ENCODE peak calls at places on chromosomes 13 and 19, in eight cellular contexts. One of them, this sample, is unnamed.

GRCh38 chr19:1237027-1237659 is 662 bp downstream of the CBARP start:
- DNase-seq in effector memory CD8-positive, alpha-beta T cell: no peak
- DNase-seq in transverse colon: no peak
- DNase-seq in Caki2: no peak
- DNase-seq in stimulated activated CD4-positive, alpha-beta T cell treated with anti-CD3 and anti-CD28 coated beads, Interleukin-12 subunit alpha, Interleukin-12 subunit beta, amount 100 ng/mL, for 4 hours: no peak
- DNase-seq in activated CD8-positive, alpha-beta memory T cell treated with anti-CD3 and anti-CD28 coated beads for 48 hours: no peak
- DNase-seq in left colon: no peak
- DNase-seq in hypothalamus: peak; percentile 29
- DNase-seq in this sample: no peak

GRCh38 chr19:31300406-31300805 is 48.8 kb downstream of the TSHZ3 start:
- DNase-seq in transverse colon: no peak
- DNase-seq in Caki2: no peak
- DNase-seq in hypothalamus: no peak
- DNase-seq in activated CD8-positive, alpha-beta memory T cell treated with anti-CD3 and anti-CD28 coated beads for 48 hours: no peak
- DNase-seq in left colon: no peak
- DNase-seq in stimulated activated CD4-positive, alpha-beta T cell treated with anti-CD3 and anti-CD28 coated beads, Interleukin-12 subunit alpha, Interleukin-12 subunit beta, amount 100 ng/mL, for 4 hours: no peak
- DNase-seq in effector memory CD8-positive, alpha-beta T cell: no peak
- DNase-seq in this sample: no peak

GRCh38 chr19:56114051-56114694 is 6.9 kb downstream of the ZNF787 start:
- DNase-seq in Caki2: no peak
- DNase-seq in stimulated activated CD4-positive, alpha-beta T cell treated with anti-CD3 and anti-CD28 coated beads, Interleukin-12 subunit alpha, Interleukin-12 subunit beta, amount 100 ng/mL, for 4 hours: no peak
- DNase-seq in hypothalamus: no peak
- DNase-seq in activated CD8-positive, alpha-beta memory T cell treated with anti-CD3 and anti-CD28 coated beads for 48 hours: no peak
- DNase-seq in transverse colon: no peak
- DNase-seq in effector memory CD8-positive, alpha-beta T cell: no peak
- DNase-seq in left colon: no peak
- DNase-seq in this sample: no peak

GRCh38 chr13:22915442-22916082 is 265.2 kb upstream of the SGCG start:
- DNase-seq in effector memory CD8-positive, alpha-beta T cell: no peak
- DNase-seq in stimulated activated CD4-positive, alpha-beta T cell treated with anti-CD3 and anti-CD28 coated beads, Interleukin-12 subunit alpha, Interleukin-12 subunit beta, amount 100 ng/mL, for 4 hours: no peak
- DNase-seq in activated CD8-positive, alpha-beta memory T cell treated with anti-CD3 and anti-CD28 coated beads for 48 hours: no peak
- DNase-seq in Caki2: peak; percentile 77
- DNase-seq in transverse colon: peak; percentile 68
- DNase-seq in hypothalamus: no peak
- DNase-seq in left colon: peak; percentile 70
- DNase-seq in this sample: peak; percentile 94

GRCh38 chr19:47435883-47436417 is 16.6 kb upstream of the MEIS3 start:
- DNase-seq in transverse colon: no peak
- DNase-seq in stimulated activated CD4-positive, alpha-beta T cell treated with anti-CD3 and anti-CD28 coated beads, Interleukin-12 subunit alpha, Interleukin-12 subunit beta, amount 100 ng/mL, for 4 hours: no peak
- DNase-seq in Caki2: no peak
- DNase-seq in activated CD8-positive, alpha-beta memory T cell treated with anti-CD3 and anti-CD28 coated beads for 48 hours: no peak
- DNase-seq in left colon: no peak
- DNase-seq in hypothalamus: no peak
- DNase-seq in effector memory CD8-positive, alpha-beta T cell: no peak
- DNase-seq in this sample: no peak

GRCh38 chr13:41563501-41564001 is 106.2 kb downstream of the RGCC start:
- DNase-seq in hypothalamus: no peak
- DNase-seq in transverse colon: no peak
- DNase-seq in left colon: no peak
- DNase-seq in Caki2: no peak
- DNase-seq in activated CD8-positive, alpha-beta memory T cell treated with anti-CD3 and anti-CD28 coated beads for 48 hours: no peak
- DNase-seq in stimulated activated CD4-positive, alpha-beta T cell treated with anti-CD3 and anti-CD28 coated beads, Interleukin-12 subunit alpha, Interleukin-12 subunit beta, amount 100 ng/mL, for 4 hours: no peak
- DNase-seq in effector memory CD8-positive, alpha-beta T cell: no peak
- DNase-seq in this sample: no peak

GRCh38 chr19:30673336-30673735 is 301.2 kb downstream of the ZNF536 start:
- DNase-seq in hypothalamus: no peak
- DNase-seq in stimulated activated CD4-positive, alpha-beta T cell treated with anti-CD3 and anti-CD28 coated beads, Interleukin-12 subunit alpha, Interleukin-12 subunit beta, amount 100 ng/mL, for 4 hours: no peak
- DNase-seq in Caki2: no peak
- DNase-seq in activated CD8-positive, alpha-beta memory T cell treated with anti-CD3 and anti-CD28 coated beads for 48 hours: no peak
- DNase-seq in left colon: no peak
- DNase-seq in transverse colon: no peak
- DNase-seq in effector memory CD8-positive, alpha-beta T cell: no peak
- DNase-seq in this sample: no peak

GRCh38 chr19:47587295-47587694 is 14.3 kb upstream of the ZNF541 start:
- DNase-seq in hypothalamus: no peak
- DNase-seq in stimulated activated CD4-positive, alpha-beta T cell treated with anti-CD3 and anti-CD28 coated beads, Interleukin-12 subunit alpha, Interleukin-12 subunit beta, amount 100 ng/mL, for 4 hours: no peak
- DNase-seq in Caki2: no peak
- DNase-seq in activated CD8-positive, alpha-beta memory T cell treated with anti-CD3 and anti-CD28 coated beads for 48 hours: no peak
- DNase-seq in left colon: no peak
- DNase-seq in transverse colon: no peak
- DNase-seq in effector memory CD8-positive, alpha-beta T cell: no peak
- DNase-seq in this sample: no peak

GRCh38 chr19:31325342-31325741 is 23.9 kb downstream of the TSHZ3 start:
- DNase-seq in hypothalamus: no peak
- DNase-seq in Caki2: no peak
- DNase-seq in stimulated activated CD4-positive, alpha-beta T cell treated with anti-CD3 and anti-CD28 coated beads, Interleukin-12 subunit alpha, Interleukin-12 subunit beta, amount 100 ng/mL, for 4 hours: no peak
- DNase-seq in left colon: no peak
- DNase-seq in transverse colon: no peak
- DNase-seq in effector memory CD8-positive, alpha-beta T cell: no peak
- DNase-seq in activated CD8-positive, alpha-beta memory T cell treated with anti-CD3 and anti-CD28 coated beads for 48 hours: no peak
- DNase-seq in this sample: no peak

GRCh38 chr19:32287811-32288227 is 57.6 kb upstream of the ZNF507 start:
- DNase-seq in stimulated activated CD4-positive, alpha-beta T cell treated with anti-CD3 and anti-CD28 coated beads, Interleukin-12 subunit alpha, Interleukin-12 subunit beta, amount 100 ng/mL, for 4 hours: no peak
- DNase-seq in Caki2: peak; percentile 10
- DNase-seq in transverse colon: peak; percentile 74
- DNase-seq in left colon: peak; percentile 53
- DNase-seq in activated CD8-positive, alpha-beta memory T cell treated with anti-CD3 and anti-CD28 coated beads for 48 hours: no peak
- DNase-seq in effector memory CD8-positive, alpha-beta T cell: no peak
- DNase-seq in hypothalamus: peak; percentile 7
- DNase-seq in this sample: peak; percentile 81

GRCh38 chr13:110447058-110447511 is 114.4 kb downstream of the RAB20 start:
- DNase-seq in activated CD8-positive, alpha-beta memory T cell treated with anti-CD3 and anti-CD28 coated beads for 48 hours: no peak
- DNase-seq in Caki2: no peak
- DNase-seq in stimulated activated CD4-positive, alpha-beta T cell treated with anti-CD3 and anti-CD28 coated beads, Interleukin-12 subunit alpha, Interleukin-12 subunit beta, amount 100 ng/mL, for 4 hours: no peak
- DNase-seq in effector memory CD8-positive, alpha-beta T cell: no peak
- DNase-seq in left colon: no peak
- DNase-seq in transverse colon: no peak
- DNase-seq in hypothalamus: no peak
- DNase-seq in this sample: no peak

GRCh38 chr19:48558018-48558684 is 6.2 kb downstream of the SULT2B1 start:
- DNase-seq in Caki2: peak; percentile 100
- DNase-seq in hypothalamus: no peak
- DNase-seq in stimulated activated CD4-positive, alpha-beta T cell treated with anti-CD3 and anti-CD28 coated beads, Interleukin-12 subunit alpha, Interleukin-12 subunit beta, amount 100 ng/mL, for 4 hours: no peak
- DNase-seq in transverse colon: peak; percentile 94
- DNase-seq in left colon: peak; percentile 94
- DNase-seq in effector memory CD8-positive, alpha-beta T cell: no peak
- DNase-seq in activated CD8-positive, alpha-beta memory T cell treated with anti-CD3 and anti-CD28 coated beads for 48 hours: no peak
- DNase-seq in this sample: peak; percentile 95

GRCh38 chr19:54918499-54918898 is 12.6 kb downstream of the NCR1 start:
- DNase-seq in stimulated activated CD4-positive, alpha-beta T cell treated with anti-CD3 and anti-CD28 coated beads, Interleukin-12 subunit alpha, Interleukin-12 subunit beta, amount 100 ng/mL, for 4 hours: no peak
- DNase-seq in transverse colon: no peak
- DNase-seq in activated CD8-positive, alpha-beta memory T cell treated with anti-CD3 and anti-CD28 coated beads for 48 hours: no peak
- DNase-seq in effector memory CD8-positive, alpha-beta T cell: no peak
- DNase-seq in Caki2: no peak
- DNase-seq in hypothalamus: no peak
- DNase-seq in left colon: no peak
- DNase-seq in this sample: no peak

GRCh38 chr13:41212881-41213280 is 18.5 kb upstream of the KBTBD7 start:
- DNase-seq in stimulated activated CD4-positive, alpha-beta T cell treated with anti-CD3 and anti-CD28 coated beads, Interleukin-12 subunit alpha, Interleukin-12 subunit beta, amount 100 ng/mL, for 4 hours: no peak
- DNase-seq in activated CD8-positive, alpha-beta memory T cell treated with anti-CD3 and anti-CD28 coated beads for 48 hours: no peak
- DNase-seq in left colon: no peak
- DNase-seq in Caki2: no peak
- DNase-seq in hypothalamus: no peak
- DNase-seq in transverse colon: no peak
- DNase-seq in effector memory CD8-positive, alpha-beta T cell: no peak
- DNase-seq in this sample: no peak

GRCh38 chr19:46299004-46299509 is 2.2 kb downstream of the HIF3A start:
- DNase-seq in stimulated activated CD4-positive, alpha-beta T cell treated with anti-CD3 and anti-CD28 coated beads, Interleukin-12 subunit alpha, Interleukin-12 subunit beta, amount 100 ng/mL, for 4 hours: no peak
- DNase-seq in left colon: peak; percentile 97
- DNase-seq in Caki2: peak; percentile 95
- DNase-seq in effector memory CD8-positive, alpha-beta T cell: no peak
- DNase-seq in hypothalamus: peak; percentile 93
- DNase-seq in transverse colon: peak; percentile 98
- DNase-seq in activated CD8-positive, alpha-beta memory T cell treated with anti-CD3 and anti-CD28 coated beads for 48 hours: no peak
- DNase-seq in this sample: no peak

GRCh38 chr19:20367811-20368294 is 197.7 kb downstream of the ZNF737 start:
- DNase-seq in left colon: no peak
- DNase-seq in activated CD8-positive, alpha-beta memory T cell treated with anti-CD3 and anti-CD28 coated beads for 48 hours: no peak
- DNase-seq in transverse colon: no peak
- DNase-seq in stimulated activated CD4-positive, alpha-beta T cell treated with anti-CD3 and anti-CD28 coated beads, Interleukin-12 subunit alpha, Interleukin-12 subunit beta, amount 100 ng/mL, for 4 hours: no peak
- DNase-seq in hypothalamus: no peak
- DNase-seq in Caki2: no peak
- DNase-seq in effector memory CD8-positive, alpha-beta T cell: no peak
- DNase-seq in this sample: peak; percentile 87

GRCh38 chr19:57689750-57690149 is 8.0 kb downstream of the ZNF551 start:
- DNase-seq in hypothalamus: no peak
- DNase-seq in effector memory CD8-positive, alpha-beta T cell: no peak
- DNase-seq in Caki2: no peak
- DNase-seq in activated CD8-positive, alpha-beta memory T cell treated with anti-CD3 and anti-CD28 coated beads for 48 hours: no peak
- DNase-seq in stimulated activated CD4-positive, alpha-beta T cell treated with anti-CD3 and anti-CD28 coated beads, Interleukin-12 subunit alpha, Interleukin-12 subunit beta, amount 100 ng/mL, for 4 hours: no peak
- DNase-seq in left colon: no peak
- DNase-seq in transverse colon: no peak
- DNase-seq in this sample: no peak

GRCh38 chr13:72693832-72694231 is 33.6 kb downstream of the MZT1 start:
- DNase-seq in effector memory CD8-positive, alpha-beta T cell: no peak
- DNase-seq in activated CD8-positive, alpha-beta memory T cell treated with anti-CD3 and anti-CD28 coated beads for 48 hours: no peak
- DNase-seq in left colon: no peak
- DNase-seq in Caki2: no peak
- DNase-seq in transverse colon: no peak
- DNase-seq in hypothalamus: no peak
- DNase-seq in stimulated activated CD4-positive, alpha-beta T cell treated with anti-CD3 and anti-CD28 coated beads, Interleukin-12 subunit alpha, Interleukin-12 subunit beta, amount 100 ng/mL, for 4 hours: no peak
- DNase-seq in this sample: no peak

GRCh38 chr13:80276371-80277289 is 64.3 kb downstream of the SPRY2 start:
- DNase-seq in hypothalamus: peak; percentile 9
- DNase-seq in stimulated activated CD4-positive, alpha-beta T cell treated with anti-CD3 and anti-CD28 coated beads, Interleukin-12 subunit alpha, Interleukin-12 subunit beta, amount 100 ng/mL, for 4 hours: no peak
- DNase-seq in effector memory CD8-positive, alpha-beta T cell: no peak
- DNase-seq in left colon: no peak
- DNase-seq in transverse colon: no peak
- DNase-seq in Caki2: peak; percentile 20
- DNase-seq in activated CD8-positive, alpha-beta memory T cell treated with anti-CD3 and anti-CD28 coated beads for 48 hours: no peak
- DNase-seq in this sample: peak; percentile 37

GRCh38 chr19:46607441-46607841 is 6.3 kb downstream of the CALM3 start:
- DNase-seq in Caki2: no peak
- DNase-seq in effector memory CD8-positive, alpha-beta T cell: no peak
- DNase-seq in hypothalamus: peak; percentile 26
- DNase-seq in activated CD8-positive, alpha-beta memory T cell treated with anti-CD3 and anti-CD28 coated beads for 48 hours: no peak
- DNase-seq in stimulated activated CD4-positive, alpha-beta T cell treated with anti-CD3 and anti-CD28 coated beads, Interleukin-12 subunit alpha, Interleukin-12 subunit beta, amount 100 ng/mL, for 4 hours: no peak
- DNase-seq in transverse colon: peak; percentile 6
- DNase-seq in left colon: no peak
- DNase-seq in this sample: no peak

GRCh38 chr19:19111138-19111835 is 27.0 kb downstream of the TMEM161A start:
- DNase-seq in Caki2: no peak
- DNase-seq in effector memory CD8-positive, alpha-beta T cell: no peak
- DNase-seq in activated CD8-positive, alpha-beta memory T cell treated with anti-CD3 and anti-CD28 coated beads for 48 hours: no peak
- DNase-seq in hypothalamus: no peak
- DNase-seq in left colon: no peak
- DNase-seq in stimulated activated CD4-positive, alpha-beta T cell treated with anti-CD3 and anti-CD28 coated beads, Interleukin-12 subunit alpha, Interleukin-12 subunit beta, amount 100 ng/mL, for 4 hours: no peak
- DNase-seq in transverse colon: no peak
- DNase-seq in this sample: no peak

GRCh38 chr19:48010932-48011758 is 16.7 kb downstream of the ELSPBP1 start:
- DNase-seq in Caki2: no peak
- DNase-seq in activated CD8-positive, alpha-beta memory T cell treated with anti-CD3 and anti-CD28 coated beads for 48 hours: no peak
- DNase-seq in stimulated activated CD4-positive, alpha-beta T cell treated with anti-CD3 and anti-CD28 coated beads, Interleukin-12 subunit alpha, Interleukin-12 subunit beta, amount 100 ng/mL, for 4 hours: no peak
- DNase-seq in hypothalamus: no peak
- DNase-seq in effector memory CD8-positive, alpha-beta T cell: no peak
- DNase-seq in left colon: no peak
- DNase-seq in transverse colon: no peak
- DNase-seq in this sample: no peak

GRCh38 chr13:109998808-109999528 is 212.6 kb upstream of the IRS2 start:
- DNase-seq in stimulated activated CD4-positive, alpha-beta T cell treated with anti-CD3 and anti-CD28 coated beads, Interleukin-12 subunit alpha, Interleukin-12 subunit beta, amount 100 ng/mL, for 4 hours: no peak
- DNase-seq in left colon: no peak
- DNase-seq in hypothalamus: no peak
- DNase-seq in effector memory CD8-positive, alpha-beta T cell: no peak
- DNase-seq in Caki2: peak; percentile 97
- DNase-seq in activated CD8-positive, alpha-beta memory T cell treated with anti-CD3 and anti-CD28 coated beads for 48 hours: no peak
- DNase-seq in transverse colon: no peak
- DNase-seq in this sample: no peak

GRCh38 chr13:42707596-42707995 is 73.8 kb upstream of the FAM216B start:
- DNase-seq in transverse colon: no peak
- DNase-seq in activated CD8-positive, alpha-beta memory T cell treated with anti-CD3 and anti-CD28 coated beads for 48 hours: no peak
- DNase-seq in Caki2: no peak
- DNase-seq in hypothalamus: no peak
- DNase-seq in effector memory CD8-positive, alpha-beta T cell: no peak
- DNase-seq in stimulated activated CD4-positive, alpha-beta T cell treated with anti-CD3 and anti-CD28 coated beads, Interleukin-12 subunit alpha, Interleukin-12 subunit beta, amount 100 ng/mL, for 4 hours: no peak
- DNase-seq in left colon: no peak
- DNase-seq in this sample: no peak

GRCh38 chr13:42740753-42741152 is 40.6 kb upstream of the FAM216B start:
- DNase-seq in transverse colon: peak; percentile 44
- DNase-seq in Caki2: peak; percentile 8
- DNase-seq in stimulated activated CD4-positive, alpha-beta T cell treated with anti-CD3 and anti-CD28 coated beads, Interleukin-12 subunit alpha, Interleukin-12 subunit beta, amount 100 ng/mL, for 4 hours: no peak
- DNase-seq in activated CD8-positive, alpha-beta memory T cell treated with anti-CD3 and anti-CD28 coated beads for 48 hours: no peak
- DNase-seq in effector memory CD8-positive, alpha-beta T cell: no peak
- DNase-seq in hypothalamus: no peak
- DNase-seq in left colon: peak; percentile 34
- DNase-seq in this sample: no peak

GRCh38 chr13:107407074-107407473 is 808.3 kb downstream of the LIG4 start:
- DNase-seq in effector memory CD8-positive, alpha-beta T cell: no peak
- DNase-seq in transverse colon: no peak
- DNase-seq in stimulated activated CD4-positive, alpha-beta T cell treated with anti-CD3 and anti-CD28 coated beads, Interleukin-12 subunit alpha, Interleukin-12 subunit beta, amount 100 ng/mL, for 4 hours: no peak
- DNase-seq in hypothalamus: no peak
- DNase-seq in activated CD8-positive, alpha-beta memory T cell treated with anti-CD3 and anti-CD28 coated beads for 48 hours: no peak
- DNase-seq in left colon: no peak
- DNase-seq in Caki2: no peak
- DNase-seq in this sample: no peak

GRCh38 chr19:10748195-10748923 is 30.5 kb downstream of the DNM2 start:
- DNase-seq in left colon: no peak
- DNase-seq in Caki2: no peak
- DNase-seq in stimulated activated CD4-positive, alpha-beta T cell treated with anti-CD3 and anti-CD28 coated beads, Interleukin-12 subunit alpha, Interleukin-12 subunit beta, amount 100 ng/mL, for 4 hours: no peak
- DNase-seq in activated CD8-positive, alpha-beta memory T cell treated with anti-CD3 and anti-CD28 coated beads for 48 hours: no peak
- DNase-seq in hypothalamus: peak; percentile 25
- DNase-seq in effector memory CD8-positive, alpha-beta T cell: no peak
- DNase-seq in transverse colon: no peak
- DNase-seq in this sample: no peak

GRCh38 chr19:18208098-18208951 is 4.5 kb upstream of the RAB3A start:
- DNase-seq in activated CD8-positive, alpha-beta memory T cell treated with anti-CD3 and anti-CD28 coated beads for 48 hours: no peak
- DNase-seq in left colon: no peak
- DNase-seq in stimulated activated CD4-positive, alpha-beta T cell treated with anti-CD3 and anti-CD28 coated beads, Interleukin-12 subunit alpha, Interleukin-12 subunit beta, amount 100 ng/mL, for 4 hours: peak; percentile 56
- DNase-seq in effector memory CD8-positive, alpha-beta T cell: peak; percentile 37
- DNase-seq in transverse colon: peak; percentile 38
- DNase-seq in hypothalamus: no peak
- DNase-seq in Caki2: no peak
- DNase-seq in this sample: no peak

GRCh38 chr19:46784262-46785053 is 3.9 kb downstream of the SLC1A5 start:
- DNase-seq in left colon: peak; percentile 93
- DNase-seq in activated CD8-positive, alpha-beta memory T cell treated with anti-CD3 and anti-CD28 coated beads for 48 hours: peak; percentile 40
- DNase-seq in hypothalamus: no peak
- DNase-seq in Caki2: peak; percentile 97
- DNase-seq in effector memory CD8-positive, alpha-beta T cell: peak; percentile 17
- DNase-seq in transverse colon: peak; percentile 89
- DNase-seq in stimulated activated CD4-positive, alpha-beta T cell treated with anti-CD3 and anti-CD28 coated beads, Interleukin-12 subunit alpha, Interleukin-12 subunit beta, amount 100 ng/mL, for 4 hours: peak; percentile 54
- DNase-seq in this sample: peak; percentile 90

GRCh38 chr13:86355301-86355700 is 556.1 kb upstream of the SLITRK6 start:
- DNase-seq in Caki2: no peak
- DNase-seq in left colon: no peak
- DNase-seq in effector memory CD8-positive, alpha-beta T cell: no peak
- DNase-seq in activated CD8-positive, alpha-beta memory T cell treated with anti-CD3 and anti-CD28 coated beads for 48 hours: no peak
- DNase-seq in hypothalamus: no peak
- DNase-seq in transverse colon: no peak
- DNase-seq in stimulated activated CD4-positive, alpha-beta T cell treated with anti-CD3 and anti-CD28 coated beads, Interleukin-12 subunit alpha, Interleukin-12 subunit beta, amount 100 ng/mL, for 4 hours: no peak
- DNase-seq in this sample: no peak

GRCh38 chr19:51714848-51715247 is 8.9 kb downstream of the HAS1 start:
- DNase-seq in stimulated activated CD4-positive, alpha-beta T cell treated with anti-CD3 and anti-CD28 coated beads, Interleukin-12 subunit alpha, Interleukin-12 subunit beta, amount 100 ng/mL, for 4 hours: no peak
- DNase-seq in effector memory CD8-positive, alpha-beta T cell: no peak
- DNase-seq in hypothalamus: no peak
- DNase-seq in activated CD8-positive, alpha-beta memory T cell treated with anti-CD3 and anti-CD28 coated beads for 48 hours: no peak
- DNase-seq in Caki2: no peak
- DNase-seq in transverse colon: no peak
- DNase-seq in left colon: no peak
- DNase-seq in this sample: no peak

GRCh38 chr19:3966051-3967017 is 4.6 kb downstream of the DAPK3 start:
- DNase-seq in effector memory CD8-positive, alpha-beta T cell: no peak
- DNase-seq in transverse colon: peak; percentile 89
- DNase-seq in Caki2: no peak
- DNase-seq in activated CD8-positive, alpha-beta memory T cell treated with anti-CD3 and anti-CD28 coated beads for 48 hours: no peak
- DNase-seq in stimulated activated CD4-positive, alpha-beta T cell treated with anti-CD3 and anti-CD28 coated beads, Interleukin-12 subunit alpha, Interleukin-12 subunit beta, amount 100 ng/mL, for 4 hours: no peak
- DNase-seq in hypothalamus: no peak
- DNase-seq in left colon: peak; percentile 91
- DNase-seq in this sample: peak; percentile 27

GRCh38 chr13:76684336-76684735 is 201.9 kb downstream of the KCTD12 start:
- DNase-seq in effector memory CD8-positive, alpha-beta T cell: no peak
- DNase-seq in Caki2: no peak
- DNase-seq in stimulated activated CD4-positive, alpha-beta T cell treated with anti-CD3 and anti-CD28 coated beads, Interleukin-12 subunit alpha, Interleukin-12 subunit beta, amount 100 ng/mL, for 4 hours: no peak
- DNase-seq in hypothalamus: no peak
- DNase-seq in left colon: no peak
- DNase-seq in transverse colon: no peak
- DNase-seq in activated CD8-positive, alpha-beta memory T cell treated with anti-CD3 and anti-CD28 coated beads for 48 hours: no peak
- DNase-seq in this sample: no peak